ENCODE peak calls at places on chromosomes 7 and 10, in six cellular contexts. R, Y, N, C, X and U are unnamed samples.

GRCh38 chr7:83468251-83468739 is 180.6 kb downstream of the SEMA3E start:
- DNase-seq in R (peak; percentile 25), Y (peak; percentile 41), N (peak; percentile 78), C (peak; percentile 98), X (peak; percentile 76), U (peak; percentile 64)

GRCh38 chr7:94650652-94651051 is 5.3 kb downstream of the SGCE start:
- DNase-seq in R (no peak), Y (no peak), N (no peak), C (no peak), X (no peak), U (no peak)

GRCh38 chr10:119355930-119356329 is 148.6 kb downstream of the GRK5 start:
- DNase-seq in R (no peak), Y (no peak), N (no peak), C (no peak), X (no peak), U (no peak)

GRCh38 chr7:64758151-64758550 is 36.1 kb upstream of the ZNF138 start:
- DNase-seq in R (no peak), Y (no peak), N (no peak), C (no peak), X (no peak), U (no peak)

GRCh38 chr10:75396861-75397570 is 4.5 kb downstream of the ZNF503 start:
- DNase-seq in R (no peak), Y (peak; percentile 46), N (no peak), C (no peak), X (no peak), U (no peak)

GRCh38 chr10:65548046-65548445 is 1377.8 kb upstream of the LRRTM3 start:
- DNase-seq in R (no peak), Y (no peak), N (no peak), C (no peak), X (no peak), U (no peak)

GRCh38 chr10:51501396-51501795 is 198.0 kb downstream of the CSTF2T start:
- DNase-seq in R (no peak), Y (no peak), N (no peak), C (no peak), X (no peak), U (no peak)

GRCh38 chr7:158013085-158013668 is 574.4 kb downstream of the PTPRN2 start:
- DNase-seq in R (no peak), Y (no peak), N (peak; percentile 9), C (no peak), X (no peak), U (no peak)

GRCh38 chr10:33377658-33378025 is 43.2 kb upstream of the NRP1 start:
- DNase-seq in R (no peak), Y (no peak), N (no peak), C (peak; percentile 6), X (no peak), U (no peak)

GRCh38 chr10:69838853-69839252 is 37.1 kb downstream of the COL13A1 start:
- DNase-seq in R (no peak), Y (no peak), N (no peak), C (peak; percentile 47), X (no peak), U (no peak)

GRCh38 chr10:33115720-33116119 is 157.7 kb upstream of the ITGB1 start:
- DNase-seq in R (no peak), Y (no peak), N (no peak), C (peak; percentile 24), X (no peak), U (no peak)

GRCh38 chr10:191703-192518 is 56.7 kb downstream of the ZMYND11 start:
- DNase-seq in R (no peak), Y (no peak), N (no peak), C (no peak), X (no peak), U (no peak)

GRCh38 chr7:152711444-152711944 is 35.6 kb upstream of the XRCC2 start:
- DNase-seq in R (no peak), Y (no peak), N (no peak), C (no peak), X (no peak), U (no peak)

GRCh38 chr7:925601-926000 is 28.9 kb downstream of the ADAP1 start:
- DNase-seq in R (no peak), Y (peak; percentile 80), N (peak; percentile 74), C (no peak), X (no peak), U (no peak)

GRCh38 chr10:33333260-33334169 is 952 bp downstream of the NRP1 start:
- DNase-seq in R (no peak), Y (no peak), N (no peak), C (peak; percentile 45), X (no peak), U (no peak)

GRCh38 chr7:25664593-25664992 is 436.3 kb upstream of the NPVF start:
- DNase-seq in R (no peak), Y (no peak), N (no peak), C (no peak), X (no peak), U (no peak)

GRCh38 chr7:73909051-73909941 is 48.3 kb downstream of the TMEM270 start:
- DNase-seq in R (no peak), Y (no peak), N (peak; percentile 75), C (no peak), X (no peak), U (no peak)

GRCh38 chr10:49076741-49077521 is 38.4 kb downstream of the VSTM4 start:
- DNase-seq in R (no peak), Y (no peak), N (no peak), C (no peak), X (no peak), U (no peak)

GRCh38 chr7:55309040-55309991 is 55.8 kb upstream of the LANCL2 start:
- DNase-seq in R (no peak), Y (peak; percentile 3), N (no peak), C (no peak), X (no peak), U (no peak)

GRCh38 chr7:155796381-155797261 is 15.6 kb downstream of the SHH start:
- DNase-seq in R (peak; percentile 19), Y (peak; percentile 76), N (peak; percentile 85), C (no peak), X (peak; percentile 51), U (peak; percentile 48)

GRCh38 chr7:2016761-2017482 is 215.8 kb downstream of the MAD1L1 start:
- DNase-seq in R (no peak), Y (no peak), N (peak; percentile 38), C (no peak), X (no peak), U (no peak)

GRCh38 chr10:104441601-104442000 is 88.0 kb downstream of the CFAP58 start:
- DNase-seq in R (no peak), Y (no peak), N (no peak), C (peak; percentile 66), X (no peak), U (no peak)

GRCh38 chr10:92124524-92125168 is 166.2 kb downstream of the CPEB3 start:
- DNase-seq in R (no peak), Y (peak; percentile 16), N (no peak), C (peak; percentile 71), X (no peak), U (no peak)

GRCh38 chr7:51224811-51225581 is 91.6 kb downstream of the COBL start:
- DNase-seq in R (no peak), Y (peak; percentile 81), N (no peak), C (peak; percentile 38), X (no peak), U (peak; percentile 34)

GRCh38 chr10:126844406-126844805 is 60.8 kb upstream of the DOCK1 start:
- DNase-seq in R (no peak), Y (no peak), N (no peak), C (peak; percentile 6), X (no peak), U (no peak)

GRCh38 chr10:124521429-124521871 is 59.8 kb downstream of the LHPP start:
- DNase-seq in R (peak; percentile 58), Y (no peak), N (no peak), C (no peak), X (no peak), U (peak; percentile 82)

GRCh38 chr10:68327889-68328786 is 3.7 kb upstream of the HNRNPH3 start:
- DNase-seq in R (no peak), Y (no peak), N (no peak), C (peak; percentile 40), X (no peak), U (no peak)

GRCh38 chr7:110050831-110051230 is 1040.1 kb upstream of the LRRN3 start:
- DNase-seq in R (no peak), Y (no peak), N (no peak), C (no peak), X (no peak), U (no peak)

GRCh38 chr7:151541709-151542499 is 22.2 kb upstream of the RHEB start:
- DNase-seq in R (no peak), Y (no peak), N (no peak), C (no peak), X (no peak), U (no peak)